ENCODE peak calls at places on chromosomes 11 and 22, in eight cellular contexts. V is brain microvascular endothelial cell, M is foreskin fibroblast, G is neural progenitor cell, Q is ovary, F is fibroblast of mammary gland, O is left lung, D is HCT116. I is an unnamed sample.
A peak's percentile ranks its signal among the peaks of the same experiment; 100 is the strongest.

GRCh38 chr22:37731804-37732471 is 35.1 kb downstream of the TRIOBP start:
- DNase-seq in V (no peak), M (no peak), G (no peak), Q (no peak), F (no peak), O (no peak), D (no peak), I (no peak)

GRCh38 chr11:117426297-117426685 is 98.6 kb downstream of the CEP164 start:
- DNase-seq in V (peak; percentile 20), M (peak; percentile 75), G (peak; percentile 92), Q (peak; percentile 77), F (peak; percentile 45), O (peak; percentile 67), D (peak; percentile 21), I (no peak)

GRCh38 chr22:32378703-32379272 is 21.1 kb downstream of the RFPL3 start:
- DNase-seq in V (peak; percentile 29), M (peak; percentile 31), G (peak; percentile 85), Q (no peak), F (peak; percentile 40), O (no peak), D (peak; percentile 54), I (no peak)

GRCh38 chr22:21961886-21962654 is 9.4 kb upstream of the PPM1F start:
- DNase-seq in V (peak; percentile 41), M (peak; percentile 79), G (no peak), Q (no peak), F (peak; percentile 75), O (no peak), D (no peak), I (no peak)

GRCh38 chr11:118917488-118918127 is 8.1 kb downstream of the BCL9L start:
- DNase-seq in V (peak; percentile 83), M (peak; percentile 96), G (no peak), Q (peak; percentile 74), F (peak; percentile 96), O (peak; percentile 75), D (no peak), I (peak; percentile 80)

GRCh38 chr22:46587492-46588278 is 32.5 kb upstream of the GRAMD4 start:
- DNase-seq in V (no peak), M (no peak), G (no peak), Q (no peak), F (no peak), O (peak; percentile 77), D (no peak), I (no peak)

GRCh38 chr11:10926801-10927200 is 68.9 kb upstream of the ZBED5 start:
- DNase-seq in V (peak; percentile 6), M (peak; percentile 51), G (no peak), Q (no peak), F (no peak), O (no peak), D (no peak), I (no peak)

GRCh38 chr11:16394947-16395346 is 38.6 kb upstream of the SOX6 start:
- DNase-seq in V (no peak), M (no peak), G (no peak), Q (no peak), F (no peak), O (no peak), D (no peak), I (peak; percentile 8)

GRCh38 chr11:45285931-45286632 is at the start of gene SYT13:
- DNase-seq in V (no peak), M (no peak), G (peak; percentile 90), Q (no peak), F (no peak), O (no peak), D (no peak), I (no peak)

GRCh38 chr11:17498058-17498457 is 21.4 kb upstream of the ABCC8 start:
- DNase-seq in V (no peak), M (no peak), G (no peak), Q (no peak), F (no peak), O (no peak), D (peak; percentile 38), I (no peak)

GRCh38 chr11:34161812-34162506 is 56.5 kb downstream of the NAT10 start:
- DNase-seq in V (peak; percentile 60), M (no peak), G (no peak), Q (no peak), F (peak; percentile 12), O (no peak), D (no peak), I (no peak)

GRCh38 chr11:75195164-75195962 is 44.5 kb downstream of the SLCO2B1 start:
- DNase-seq in V (no peak), M (no peak), G (no peak), Q (no peak), F (no peak), O (peak; percentile 78), D (no peak), I (no peak)

GRCh38 chr11:57639321-57640067 is 10.2 kb downstream of the YPEL4 start:
- DNase-seq in V (no peak), M (peak; percentile 56), G (peak; percentile 98), Q (peak; percentile 55), F (peak; percentile 18), O (no peak), D (no peak), I (no peak)

GRCh38 chr11:66697988-66698387 is 20.3 kb upstream of the RBM4B start:
- DNase-seq in V (no peak), M (no peak), G (no peak), Q (no peak), F (no peak), O (no peak), D (no peak), I (no peak)

GRCh38 chr11:102112654-102112926 is 2.3 kb downstream of the YAP1 start:
- DNase-seq in V (no peak), M (no peak), G (no peak), Q (no peak), F (no peak), O (no peak), D (no peak), I (no peak)

GRCh38 chr11:120540744-120541143 is 29.2 kb downstream of the GRIK4 start:
- DNase-seq in V (no peak), M (no peak), G (no peak), Q (no peak), F (no peak), O (no peak), D (no peak), I (no peak)

GRCh38 chr11:75189911-75190310 is 39.0 kb downstream of the SLCO2B1 start:
- DNase-seq in V (no peak), M (peak; percentile 48), G (no peak), Q (no peak), F (peak; percentile 14), O (no peak), D (no peak), I (no peak)

GRCh38 chr11:122002047-122002446 is 114.0 kb downstream of the BLID start:
- DNase-seq in V (no peak), M (no peak), G (no peak), Q (no peak), F (no peak), O (no peak), D (no peak), I (no peak)

GRCh38 chr11:86495341-86495740 is 120.7 kb downstream of the CCDC81 start:
- DNase-seq in V (no peak), M (no peak), G (peak; percentile 42), Q (no peak), F (no peak), O (no peak), D (no peak), I (no peak)

GRCh38 chr22:37309221-37310074 is 27.1 kb downstream of the CYTH4 start:
- DNase-seq in V (no peak), M (no peak), G (no peak), Q (no peak), F (no peak), O (no peak), D (no peak), I (no peak)

GRCh38 chr11:3155216-3155615 is 9.9 kb downstream of the OSBPL5 start:
- DNase-seq in V (no peak), M (no peak), G (no peak), Q (peak; percentile 15), F (no peak), O (no peak), D (no peak), I (no peak)

DNA sequence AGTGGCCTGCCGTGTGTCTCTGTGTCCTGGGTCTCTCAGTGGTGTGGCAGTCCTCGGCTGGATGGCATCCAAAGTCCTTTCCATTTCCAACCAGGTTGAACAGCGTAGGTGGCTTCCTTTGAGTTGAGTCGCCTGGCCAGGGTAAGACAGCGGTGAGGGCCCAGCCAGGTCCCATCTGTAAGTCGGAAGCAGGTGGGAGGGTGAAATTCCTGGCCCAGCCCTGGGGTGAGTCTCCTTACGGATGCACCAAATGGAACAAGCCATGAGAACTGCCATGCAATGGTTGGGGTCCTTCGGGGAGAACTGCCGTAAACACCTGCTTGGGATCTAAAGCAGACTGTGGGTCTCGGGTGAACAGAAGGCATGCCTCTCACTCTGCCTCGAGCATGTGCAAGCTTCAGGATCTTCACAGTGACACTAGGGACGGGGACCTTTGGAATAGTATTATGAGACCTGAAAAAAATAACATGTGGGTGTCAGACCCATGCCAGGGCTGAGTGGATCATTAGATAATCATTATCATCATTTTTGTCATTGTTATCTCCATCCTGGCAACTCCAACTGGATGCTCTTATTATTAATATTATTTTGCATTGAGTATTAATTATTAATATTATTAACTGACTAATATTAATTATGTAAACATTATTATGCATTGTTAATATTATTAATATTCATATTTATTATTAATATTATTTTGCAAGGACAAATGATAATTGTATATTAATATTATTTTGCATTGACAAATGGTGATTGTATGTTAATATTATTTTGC is 57.7 kb upstream of the LINC01488 start:
- DNase-seq in V (no peak), M (no peak), G (no peak), Q (no peak), F (no peak), O (no peak), D (no peak), I (no peak)
- TF ChIP-seq CTCF in V (no peak), M (no peak), G (no peak), Q (no peak), F (no peak), O (no peak), D (no peak), I (no peak)

GRCh38 chr11:132126973-132127900 is 756.8 kb downstream of the NTM start:
- DNase-seq in V (peak; percentile 92), M (peak; percentile 97), G (peak; percentile 66), Q (no peak), F (peak; percentile 90), O (no peak), D (no peak), I (no peak)
- TF ChIP-seq CTCF in V (peak; percentile 85), M (peak; percentile 80), G (peak; percentile 76), Q (no peak), F (peak; percentile 88), O (peak; percentile 26), D (no peak), I (peak; percentile 73)

GRCh38 chr11:61671527-61671926 is 8.7 kb upstream of the DAGLA start:
- DNase-seq in V (no peak), M (peak; percentile 39), G (peak; percentile 68), Q (no peak), F (no peak), O (no peak), D (no peak), I (no peak)
- TF ChIP-seq CTCF in V (peak; percentile 68), M (peak; percentile 32), G (peak; percentile 61), Q (no peak), F (peak; percentile 34), O (peak; percentile 19), D (peak; percentile 22), I (peak; percentile 27)

DNA sequence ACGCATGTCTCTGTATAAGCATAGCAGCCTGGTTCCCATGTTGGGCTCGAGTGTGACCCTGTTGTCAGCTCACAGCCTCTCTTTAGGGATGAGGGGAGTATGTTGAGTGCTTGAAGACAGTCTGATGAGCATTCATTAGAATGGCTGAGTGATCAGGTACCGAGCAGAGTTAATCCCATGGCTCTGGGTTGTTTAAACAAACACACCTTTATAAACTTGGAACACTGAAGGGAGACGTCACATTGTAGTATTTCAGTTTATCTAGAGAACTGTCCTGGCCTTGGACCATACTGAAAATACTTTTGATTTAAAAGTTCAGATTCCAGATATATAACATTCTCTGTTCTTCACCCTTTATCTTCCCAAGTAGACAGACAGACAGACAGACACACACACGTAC is 76.0 kb downstream of the TEAD1 start:
- DNase-seq in V (no peak), M (no peak), G (no peak), Q (no peak), F (no peak), O (no peak), D (no peak), I (no peak)
- TF ChIP-seq CTCF in V (no peak), M (no peak), G (no peak), Q (no peak), F (no peak), O (no peak), D (no peak), I (no peak)

I was measured in LNCaP clone FGC.